ENCODE peak calls at places on chromosome 13, in six cellular contexts. O, C, U, P, T and X are unnamed samples.

GRCh38 chr13:67069117-67069767 is 160.9 kb downstream of the PCDH9 start:
- DNase-seq in C (no peak), T (peak), P (no peak), U (peak), O (no peak), X (no peak)

GRCh38 chr13:113405481-113406300 is 41.8 kb upstream of the GRTP1 start:
- DNase-seq in U (no peak), P (no peak), C (no peak), O (no peak), T (peak), X (no peak)

GRCh38 chr13:56515441-56515840 is 625.3 kb upstream of the PRR20A start:
- DNase-seq in U (no peak), O (no peak), C (no peak), T (no peak), P (no peak), X (no peak)

GRCh38 chr13:97091202-97091601 is 96.9 kb upstream of the OXGR1 start:
- DNase-seq in O (no peak), T (no peak), P (no peak), U (no peak), C (no peak), X (no peak)

GRCh38 chr13:108070491-108070890 is 144.8 kb downstream of the LIG4 start:
- DNase-seq in T (no peak), U (no peak), P (no peak), O (no peak), C (no peak), X (no peak)

GRCh38 chr13:33006646-33007045 is 9.6 kb upstream of the KL start:
- DNase-seq in O (no peak), P (no peak), U (no peak), T (no peak), C (no peak), X (no peak)

GRCh38 chr13:95201814-95202521 is 99.3 kb downstream of the ABCC4 start:
- DNase-seq in P (peak), O (no peak), C (peak), T (peak), U (peak), X (no peak)

GRCh38 chr13:104534847-104535246 is 1468.6 kb upstream of the SLC10A2 start:
- DNase-seq in C (no peak), U (no peak), P (no peak), O (no peak), T (no peak), X (peak)

GRCh38 chr13:109862627-109863026 is 76.2 kb upstream of the IRS2 start:
- DNase-seq in C (peak), P (no peak), O (no peak), U (peak), T (peak), X (no peak)

GRCh38 chr13:38990693-38991092 is at the start of gene STOML3:
- DNase-seq in O (no peak), P (no peak), C (no peak), T (no peak), U (no peak), X (no peak)

GRCh38 chr13:98478134-98479129 is 98.5 kb downstream of the STK24 start:
- DNase-seq in O (peak), C (peak), U (peak), T (peak), P (peak), X (peak)

GRCh38 chr13:40059540-40060232 is 404.2 kb downstream of the COG6 start:
- DNase-seq in P (no peak), O (no peak), U (no peak), T (peak), C (no peak), X (no peak)

GRCh38 chr13:68719815-68720214 is 1387.8 kb upstream of the ATXN8OS start:
- DNase-seq in O (no peak), C (no peak), U (no peak), T (no peak), P (no peak), X (no peak)

GRCh38 chr13:26618726-26619125 is 61.2 kb downstream of the WASF3 start:
- DNase-seq in C (no peak), O (no peak), U (no peak), T (no peak), P (no peak), X (no peak)

GRCh38 chr13:48853381-48854102 is 122.2 kb upstream of the FNDC3A start:
- DNase-seq in T (peak), O (no peak), C (no peak), U (peak), P (peak), X (no peak)

GRCh38 chr13:77372275-77372674 is 45.4 kb upstream of the MYCBP2 start:
- DNase-seq in T (peak), C (no peak), O (no peak), U (no peak), P (no peak), X (no peak)

GRCh38 chr13:44573790-44574465 is 2.2 kb downstream of the TSC22D1 start:
- DNase-seq in C (peak), T (peak), O (peak), U (peak), P (peak), X (peak)

GRCh38 chr13:60372141-60372540 is 24.9 kb upstream of the TDRD3 start:
- DNase-seq in C (no peak), U (no peak), P (no peak), T (no peak), O (no peak), X (no peak)

GRCh38 chr13:103030776-103031175 is 35.4 kb downstream of the SLC10A2 start:
- DNase-seq in U (no peak), C (no peak), P (no peak), O (no peak), T (no peak), X (no peak)

GRCh38 chr13:36820222-36820621 is 1.2 kb downstream of the RFXAP start:
- DNase-seq in P (no peak), T (no peak), O (no peak), C (no peak), U (no peak), X (no peak)

GRCh38 chr13:49669735-49670309 is 21.5 kb downstream of the EBPL start:
- DNase-seq in P (peak), O (peak), U (peak), C (peak), T (peak), X (peak)

GRCh38 chr13:30308548-30308947 is 1.2 kb upstream of the KATNAL1 start:
- DNase-seq in U (peak), O (peak), T (peak), P (peak), C (peak), X (no peak)

GRCh38 chr13:106536244-106537034 is 977 bp upstream of the EFNB2 start:
- DNase-seq in T (peak), P (peak), U (peak), C (peak), O (peak), X (peak)

GRCh38 chr13:79679334-79679733 is 198.4 kb downstream of the NDFIP2 start:
- DNase-seq in U (peak), T (peak), P (peak), C (peak), O (peak), X (peak)

GRCh38 chr13:54004026-54004699 is 975.5 kb downstream of the OLFM4 start:
- DNase-seq in P (no peak), T (no peak), O (no peak), C (no peak), U (no peak), X (no peak)

GRCh38 chr13:98189841-98190505 is 12.9 kb upstream of the RNF113B start:
- DNase-seq in U (no peak), P (no peak), C (no peak), T (no peak), O (no peak), X (no peak)

GRCh38 chr13:35824825-35825224 is 306.4 kb downstream of the DCLK1 start:
- DNase-seq in C (no peak), U (no peak), P (no peak), O (no peak), T (no peak), X (no peak)

GRCh38 chr13:35469781-35470380 is 6.6 kb downstream of the MAB21L1 start:
- DNase-seq in P (no peak), O (no peak), C (no peak), U (no peak), T (no peak), X (no peak)

GRCh38 chr13:113432509-113433270 is 20.6 kb downstream of the ADPRHL1 start:
- DNase-seq in C (no peak), T (no peak), U (no peak), O (no peak), P (no peak), X (no peak)

GRCh38 chr13:59345316-59345715 is 818.4 kb downstream of the DIAPH3 start:
- DNase-seq in C (no peak), P (peak), O (no peak), T (peak), U (no peak), X (no peak)

GRCh38 chr13:34640179-34640929 is 301.7 kb upstream of the NBEA start:
- DNase-seq in O (peak), P (no peak), T (no peak), U (no peak), C (no peak), X (no peak)

GRCh38 chr13:27792393-27793218 is at the start of gene GSX1:
- DNase-seq in P (peak), O (peak), C (peak), U (peak), T (peak), X (peak)

GRCh38 chr13:34164585-34164984 is 346.6 kb downstream of the RFC3 start:
- DNase-seq in C (no peak), U (no peak), T (no peak), O (no peak), P (no peak), X (no peak)

GRCh38 chr13:33003458-33004019 is 12.7 kb upstream of the KL start:
- DNase-seq in C (no peak), O (no peak), U (no peak), P (no peak), T (no peak), X (no peak)

GRCh38 chr13:24644051-24644450 is 36.2 kb upstream of the ATP12A start:
- DNase-seq in O (no peak), U (peak), C (no peak), P (peak), T (peak), X (no peak)

GRCh38 chr13:40069173-40070044 is 413.9 kb downstream of the COG6 start:
- DNase-seq in O (peak), C (peak), U (peak), P (peak), T (peak), X (peak)

GRCh38 chr13:89455741-89456140 is 1784.6 kb downstream of the SLITRK5 start:
- DNase-seq in P (no peak), U (no peak), T (no peak), O (no peak), C (no peak), X (no peak)

GRCh38 chr13:20489185-20489820 is 36.4 kb downstream of the CRYL1 start:
- DNase-seq in O (no peak), T (peak), C (no peak), U (peak), P (peak), X (no peak)
- TF ChIP-seq CTCF in O (no peak), T (peak), C (peak), U (peak), P (peak), X (no peak)

DNA sequence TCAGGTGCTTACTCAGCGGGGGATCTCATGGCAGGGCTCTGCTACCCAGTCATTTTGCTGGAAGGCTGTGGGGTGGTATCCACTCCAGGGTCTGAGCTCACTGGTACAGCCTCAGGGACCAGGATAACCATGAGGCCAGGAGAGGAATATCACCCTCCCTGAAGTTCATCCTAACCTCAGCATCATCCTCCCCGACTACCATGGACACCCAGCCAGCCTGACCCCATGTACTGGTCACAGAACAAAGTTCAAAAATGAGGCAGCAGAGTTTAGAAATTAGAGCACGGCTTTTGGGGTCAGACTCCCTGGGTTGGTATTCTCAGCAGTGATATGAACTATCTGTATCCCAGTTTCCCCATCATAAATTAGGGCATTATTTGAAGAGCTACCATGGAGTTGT is 35.5 kb upstream of the RXFP2 start:
- DNase-seq in U (no peak), O (no peak), T (no peak), C (no peak), P (no peak), X (no peak)
- TF ChIP-seq CTCF in U (no peak), O (no peak), T (no peak), C (no peak), P (no peak), X (no peak)

GRCh38 chr13:46343279-46343949 is 43.6 kb downstream of the RUBCNL start:
- DNase-seq in T (no peak), U (no peak), P (no peak), C (no peak), O (no peak), X (no peak)
- TF ChIP-seq CTCF in T (no peak), U (no peak), P (no peak), C (no peak), O (no peak), X (no peak)

GRCh38 chr13:73961181-73961580 is 173.0 kb downstream of the KLF12 start:
- DNase-seq in T (no peak), P (no peak), C (no peak), O (no peak), U (no peak), X (no peak)
- TF ChIP-seq CTCF in T (no peak), P (no peak), C (no peak), O (no peak), U (no peak), X (no peak)

GRCh38 chr13:75802161-75802560 is 166.0 kb downstream of the LMO7 start:
- DNase-seq in U (no peak), O (no peak), T (no peak), P (no peak), C (no peak), X (no peak)
- TF ChIP-seq CTCF in U (no peak), O (no peak), T (no peak), P (no peak), C (no peak), X (no peak)

DNA sequence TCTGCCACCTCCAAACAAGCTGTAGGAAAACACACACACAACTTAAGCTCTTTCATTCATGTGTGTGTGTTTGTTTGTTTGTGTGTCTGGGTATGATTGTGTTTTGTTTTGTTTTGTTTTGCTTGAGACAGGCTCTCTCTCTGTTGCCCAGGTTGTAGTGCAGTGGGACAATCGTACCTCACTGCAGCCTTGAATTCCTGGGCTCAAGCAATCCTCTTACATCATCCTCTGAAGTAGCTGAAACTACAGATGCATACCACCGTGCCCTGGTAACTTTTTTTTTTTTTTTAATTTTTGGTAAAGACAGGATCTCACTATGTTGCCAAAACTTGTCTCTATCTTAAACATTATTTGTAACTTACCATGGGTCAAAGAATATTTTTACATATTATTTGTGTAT is 431.7 kb downstream of the SLITRK1 start:
- DNase-seq in U (no peak), P (no peak), C (no peak), T (no peak), O (no peak), X (no peak)
- TF ChIP-seq CTCF in U (no peak), P (no peak), C (no peak), T (no peak), O (no peak), X (no peak)

DNA sequence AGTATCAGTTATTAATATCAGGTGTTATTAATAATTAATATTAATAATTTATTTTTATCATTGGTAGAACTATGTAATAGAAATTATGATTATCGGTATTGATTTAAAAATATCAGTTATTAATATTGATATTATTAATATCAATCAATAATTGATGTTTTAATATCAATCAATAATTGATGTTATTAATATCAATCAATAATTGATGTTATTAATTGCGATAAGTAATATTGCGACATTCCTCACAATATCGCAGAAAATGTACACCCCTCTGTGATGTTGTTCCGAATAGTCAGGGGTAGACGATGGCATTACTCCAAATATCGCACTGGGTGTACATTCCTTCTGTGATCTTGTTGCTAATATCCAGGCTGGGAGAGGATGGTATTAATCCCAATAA is 3.7 kb upstream of the RGCC start:
- DNase-seq in P (no peak), U (no peak), C (no peak), T (no peak), O (no peak), X (no peak)
- TF ChIP-seq CTCF in P (no peak), U (no peak), C (no peak), T (no peak), O (no peak), X (no peak)

GRCh38 chr13:51311271-51311670 is 28.2 kb upstream of the SERPINE3 start:
- DNase-seq in T (no peak), P (no peak), O (no peak), C (no peak), U (no peak), X (no peak)

GRCh38 chr13:51303882-51304281 is 35.6 kb upstream of the SERPINE3 start:
- DNase-seq in O (no peak), U (no peak), P (no peak), C (no peak), T (no peak), X (no peak)

GRCh38 chr13:51303063-51303552 is 36.4 kb upstream of the SERPINE3 start:
- DNase-seq in C (no peak), P (no peak), U (no peak), O (peak), T (no peak), X (no peak)

GRCh38 chr13:51305558-51305957 is 33.9 kb upstream of the SERPINE3 start:
- DNase-seq in P (no peak), C (no peak), U (no peak), T (peak), O (no peak), X (no peak)
- TF ChIP-seq CTCF in P (no peak), C (no peak), U (no peak), T (no peak), O (no peak), X (no peak)

GRCh38 chr13:99582511-99582910 is 81.2 kb downstream of the TM9SF2 start:
- DNase-seq in T (no peak), P (no peak), C (no peak), U (no peak), O (no peak), X (no peak)

GRCh38 chr13:99572921-99573320 is 71.6 kb downstream of the TM9SF2 start:
- DNase-seq in C (no peak), O (no peak), P (no peak), T (no peak), U (no peak), X (no peak)

GRCh38 chr13:99580500-99581268 is 79.4 kb downstream of the TM9SF2 start:
- DNase-seq in C (no peak), U (no peak), T (no peak), O (no peak), P (no peak), X (no peak)

GRCh38 chr13:99575376-99575775 is 74.1 kb downstream of the TM9SF2 start:
- DNase-seq in P (no peak), O (no peak), T (no peak), U (no peak), C (no peak), X (no peak)

DNA sequence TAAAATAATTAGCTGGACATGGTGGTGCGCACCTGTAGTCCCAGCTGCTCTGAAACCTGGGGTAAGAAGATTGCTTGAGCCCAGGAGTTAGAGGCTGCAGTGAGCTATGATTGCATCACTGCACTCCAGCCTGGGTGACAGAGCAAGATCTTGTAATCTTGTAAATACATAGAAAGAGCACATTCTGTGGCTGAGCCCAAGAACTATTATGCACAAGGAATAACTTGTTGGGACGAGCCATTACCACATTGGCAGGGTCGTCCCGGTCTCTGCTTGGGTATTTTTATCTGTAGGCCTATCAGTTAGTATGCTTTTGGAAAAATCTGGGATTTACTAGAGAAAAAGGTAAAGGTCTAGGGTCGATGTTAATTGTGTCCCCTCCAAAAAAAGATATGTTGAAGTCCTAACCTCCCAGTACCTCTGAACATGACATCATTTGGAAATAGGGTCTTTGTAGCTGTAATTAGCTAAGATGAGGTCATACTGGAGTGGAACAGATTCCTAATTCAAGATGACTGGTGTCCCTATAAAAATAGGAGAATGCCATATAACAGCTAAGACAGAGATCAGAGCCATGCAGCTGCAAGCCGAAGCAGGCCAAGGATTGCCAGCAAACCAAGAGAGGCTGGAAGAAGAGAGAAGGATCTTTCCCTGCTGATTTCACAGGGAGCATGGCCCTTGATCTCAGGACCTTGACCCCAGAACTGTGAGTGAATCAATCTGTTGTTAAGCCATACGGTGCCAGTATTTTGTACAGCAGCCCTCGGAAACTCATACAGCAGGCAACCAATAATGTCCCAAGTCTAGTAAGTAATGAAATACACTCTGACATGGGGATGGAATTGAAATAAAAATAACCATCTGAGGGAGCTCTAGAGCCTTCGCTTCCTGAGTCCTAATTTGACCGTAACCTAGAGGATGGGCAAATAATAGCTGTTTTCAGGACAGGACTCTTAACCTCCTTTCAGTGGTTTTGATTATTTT is 77.0 kb downstream of the TM9SF2 start:
- DNase-seq in U (no peak), O (no peak), C (no peak), T (peak), P (no peak), X (no peak)
- TF ChIP-seq CTCF in U (peak), O (peak), C (peak), T (peak), P (peak), X (no peak)

GRCh38 chr13:70623260-70623659 is 515.0 kb upstream of the KLHL1 start:
- DNase-seq in T (peak), U (peak), C (no peak), P (no peak), O (no peak), X (no peak)
- TF ChIP-seq CTCF in T (peak), U (peak), C (peak), P (no peak), O (peak), X (peak)